ENCODE peak calls at places on chromosomes 2 and 18, in six cellular contexts. I, Y, M, U, R and K are unnamed samples. For H3K4me1 and H3K36me3, the result is how much of the 10 kb centered on the place peaks cover.

GRCh38 chr2:16019060-16019475 is 78.7 kb downstream of the MYCN start:
- DNase-seq in U (no peak), I (no peak), M (no peak), R (no peak), Y (no peak), K (no peak)

GRCh38 chr18:27181726-27182125 is 3.4 kb downstream of the CHST9 start:
- DNase-seq in M (no peak), Y (no peak), R (no peak), U (no peak), I (no peak), K (no peak)

GRCh38 chr2:222566229-222566628 is 89.7 kb downstream of the FARSB start:
- DNase-seq in U (no peak), I (no peak), R (no peak), Y (no peak), M (no peak), K (no peak)

GRCh38 chr2:20353597-20353996 is 3.0 kb upstream of the PUM2 start:
- DNase-seq in I (no peak), Y (no peak), U (no peak), R (no peak), M (peak), K (peak)

GRCh38 chr2:190080527-190081049 is 18.1 kb upstream of the MSTN start:
- DNase-seq in U (no peak), M (no peak), R (no peak), Y (no peak), I (no peak), K (no peak)

GRCh38 chr2:112065486-112065885 is 10.4 kb downstream of the TMEM87B start:
- DNase-seq in Y (no peak), U (no peak), R (no peak), I (no peak), M (peak), K (no peak)

GRCh38 chr18:48580782-48581181 is 42.0 kb downstream of the CTIF start:
- DNase-seq in Y (no peak), M (no peak), R (peak), U (no peak), I (no peak), K (peak)

GRCh38 chr2:3284657-3285630 is 92.7 kb downstream of the EIPR1 start:
- DNase-seq in R (no peak), I (no peak), M (no peak), Y (no peak), U (no peak), K (no peak)

GRCh38 chr2:28652217-28652616 is 99.4 kb upstream of the PPP1CB start:
- DNase-seq in M (peak), I (no peak), R (no peak), Y (no peak), U (peak), K (no peak)

GRCh38 chr2:3098231-3098630 is 279.4 kb downstream of the EIPR1 start:
- DNase-seq in Y (no peak), U (no peak), M (no peak), I (no peak), R (no peak), K (no peak)

GRCh38 chr2:132902626-132903025 is 232.6 kb upstream of the LYPD1 start:
- DNase-seq in I (no peak), R (no peak), U (no peak), M (no peak), Y (no peak), K (no peak)

GRCh38 chr2:78992807-78993517 is 32.5 kb upstream of the REG3G start:
- DNase-seq in Y (no peak), I (no peak), U (no peak), R (no peak), M (no peak), K (peak)

GRCh38 chr2:8984855-8985254 is 18.6 kb downstream of the MBOAT2 start:
- DNase-seq in R (no peak), Y (no peak), U (no peak), M (no peak), I (no peak), K (no peak)

GRCh38 chr2:50556934-50557575 is 474.9 kb downstream of the NRXN1 start:
- DNase-seq in Y (no peak), I (no peak), U (peak), M (no peak), R (no peak), K (no peak)

GRCh38 chr2:54409752-54410151 is 46.4 kb upstream of the SPTBN1 start:
- DNase-seq in Y (no peak), M (no peak), U (no peak), R (no peak), I (no peak), K (no peak)

GRCh38 chr2:1664076-1664605 is 80.2 kb downstream of the PXDN start:
- DNase-seq in M (no peak), U (no peak), R (no peak), Y (no peak), I (no peak), K (no peak)

GRCh38 chr18:65235966-65236634 is 514.7 kb upstream of the CDH7 start:
- DNase-seq in R (no peak), U (no peak), Y (no peak), M (no peak), I (no peak), K (peak)

GRCh38 chr18:3649559-3650426 is 199.8 kb downstream of the TGIF1 start:
- DNase-seq in R (peak), I (peak), Y (no peak), U (peak), M (peak), K (no peak)

GRCh38 chr2:178233428-178233827 is 39.1 kb downstream of the OSBPL6 start:
- DNase-seq in R (no peak), M (no peak), I (no peak), U (no peak), Y (no peak), K (no peak)

GRCh38 chr2:202542142-202542541 is 92.6 kb upstream of the FAM117B start:
- DNase-seq in R (no peak), Y (peak), I (no peak), U (no peak), M (no peak), K (peak)

GRCh38 chr2:217356795-217357194 is 496.9 kb upstream of the TNP1 start:
- DNase-seq in U (no peak), Y (peak), M (no peak), R (peak), I (peak), K (no peak)

GRCh38 chr2:232870002-232870765 is at the start of gene SNORC:
- DNase-seq in M (no peak), U (no peak), I (no peak), R (no peak), Y (no peak), K (no peak)

GRCh38 chr2:151063271-151063670 is 198.4 kb downstream of the RBM43 start:
- DNase-seq in I (no peak), R (no peak), Y (no peak), U (peak), M (no peak), K (peak)

GRCh38 chr18:45122510-45122909 is 441.8 kb downstream of the SETBP1 start:
- DNase-seq in R (no peak), U (peak), M (no peak), Y (no peak), I (no peak), K (no peak)

GRCh38 chr2:188291142-188291616 is 495 bp upstream of the GULP1 start:
- DNase-seq in U (peak), R (no peak), M (no peak), I (no peak), Y (no peak), K (peak)

GRCh38 chr2:239397856-239398470 is 2.9 kb downstream of the HDAC4 start:
- DNase-seq in I (no peak), R (no peak), M (no peak), U (no peak), Y (no peak), K (no peak)

GRCh38 chr2:136214284-136214683 is 96.3 kb upstream of the CXCR4 start:
- DNase-seq in R (no peak), M (peak), Y (no peak), U (no peak), I (no peak), K (peak)

GRCh38 chr2:230849633-230850357 is 14.9 kb upstream of the ITM2C start:
- DNase-seq in I (peak), U (no peak), Y (no peak), M (no peak), R (no peak), K (peak)

GRCh38 chr2:85804583-85804982 is 50.8 kb downstream of the ATOH8 start:
- DNase-seq in I (no peak), M (no peak), R (no peak), U (no peak), Y (no peak), K (no peak)

GRCh38 chr2:102839668-102840388 is 78.0 kb downstream of the TMEM182 start:
- DNase-seq in M (no peak), U (peak), Y (no peak), R (no peak), I (peak), K (peak)

GRCh38 chr2:230796280-230796862 is 68.4 kb upstream of the ITM2C start:
- DNase-seq in Y (no peak), I (no peak), M (peak), U (peak), R (no peak), K (no peak)

GRCh38 chr2:241177526-241177925 is 11.0 kb upstream of the ANO7 start:
- DNase-seq in U (no peak), R (no peak), Y (no peak), M (no peak), I (no peak), K (no peak)

GRCh38 chr2:219017166-219017931 is 24.0 kb downstream of the CFAP65 start:
- DNase-seq in M (no peak), I (no peak), R (no peak), Y (no peak), U (no peak), K (no peak)

GRCh38 chr2:234463626-234464290 is 33.1 kb downstream of the ARL4C start:
- DNase-seq in R (no peak), U (peak), Y (no peak), I (no peak), M (peak), K (peak)

GRCh38 chr2:12844511-12844910 is 127.8 kb downstream of the TRIB2 start:
- DNase-seq in Y (peak), I (no peak), U (no peak), R (no peak), M (peak), K (no peak)

GRCh38 chr18:69895081-69896047 is 52.3 kb downstream of the CD226 start:
- DNase-seq in M (no peak), Y (no peak), I (no peak), R (no peak), U (no peak), K (no peak)

GRCh38 chr2:189248116-189248515 is 68.6 kb upstream of the COL5A2 start:
- DNase-seq in M (no peak), I (no peak), U (peak), Y (no peak), R (no peak), K (no peak)

DNA sequence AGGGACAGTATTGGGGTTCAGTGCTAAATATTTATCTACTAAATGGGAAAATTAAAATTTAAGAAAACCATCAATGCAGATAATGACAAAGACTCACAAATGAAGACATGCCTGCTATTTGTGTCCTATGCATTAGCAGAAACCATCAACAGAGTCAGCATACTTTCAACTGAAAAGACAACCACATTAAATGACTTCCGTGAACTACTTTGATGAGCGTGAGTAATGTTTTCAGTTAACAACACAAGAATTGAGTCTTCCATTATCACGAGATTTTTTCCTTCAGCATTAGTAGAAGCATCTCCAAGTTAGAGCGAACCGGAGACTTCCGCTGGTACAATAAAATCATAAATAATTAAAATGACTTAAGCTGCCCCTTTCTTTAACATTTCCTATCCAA is 220.1 kb upstream of the SLC35G4 start:
- DNase-seq in Y (no peak), R (no peak), I (no peak), M (no peak), U (no peak), K (no peak)
- H3K4me3 ChIP-seq in Y (no peak), R (no peak), I (no peak), M (no peak), U (no peak), K (no peak)

DNA sequence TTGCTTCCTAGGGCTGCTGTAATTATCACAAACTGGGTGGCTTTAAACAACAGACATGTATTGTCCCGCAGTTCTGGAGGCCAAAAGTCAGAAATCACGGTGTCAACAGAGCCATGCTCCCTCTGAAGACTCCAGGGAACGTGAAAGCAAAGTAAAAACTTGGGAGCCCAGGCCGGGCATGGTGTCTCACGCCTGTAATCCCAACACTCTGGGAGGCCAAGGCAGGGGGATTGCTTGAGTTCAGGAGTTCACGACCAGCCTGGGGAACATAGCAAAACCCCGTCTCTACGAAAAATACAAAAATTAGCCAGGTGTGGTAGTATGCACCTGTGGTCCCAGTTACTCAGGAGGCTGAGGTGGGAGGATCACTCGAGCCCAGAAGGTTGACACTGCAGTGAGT is 63.5 kb downstream of the MCFD2 start:
- DNase-seq in R (no peak), Y (no peak), I (no peak), M (no peak), U (no peak), K (no peak)
- H3K4me1 ChIP-seq in R (under half), Y (half or more), I (under half), M (half or more), U (half or more), K (under half)

DNA sequence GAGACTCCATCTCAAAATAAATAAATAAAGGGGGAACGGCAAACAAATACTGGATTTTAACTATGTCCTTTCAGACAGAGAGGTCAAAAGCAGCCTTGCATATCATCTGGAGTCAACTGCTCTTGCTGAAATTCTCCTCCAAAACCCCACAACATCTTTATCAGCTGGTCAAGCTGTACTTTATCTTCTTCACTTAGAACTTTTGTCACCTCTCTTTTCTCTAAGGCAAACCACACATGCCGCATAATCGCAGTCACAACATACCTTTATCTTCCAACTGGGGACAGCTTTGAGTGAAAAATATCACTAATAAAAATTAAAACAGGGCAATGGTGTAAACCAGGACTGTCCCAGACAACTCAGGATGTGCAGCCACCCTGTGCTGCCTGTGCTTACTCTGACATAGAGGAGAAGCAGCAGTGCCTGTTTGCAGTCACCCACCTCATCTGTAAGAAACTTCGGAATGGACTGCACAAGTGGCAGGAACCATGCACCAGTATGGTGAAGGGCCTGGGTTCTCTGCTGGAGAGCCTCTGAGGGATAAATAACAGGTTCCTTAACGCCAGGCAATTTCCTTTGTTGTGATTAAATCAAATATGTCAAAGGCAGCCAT is 6.2 kb downstream of the MPPE1 start:
- DNase-seq in M (no peak), I (no peak), Y (no peak), U (no peak), R (no peak), K (no peak)
- H3K36me3 ChIP-seq in M (under half), I (half or more), Y (under half), U (under half), R (under half), K (under half)

GRCh38 chr18:61360440-61361383 is 27.5 kb downstream of the CDH20 start:
- DNase-seq in Y (no peak), U (no peak), I (no peak), R (no peak), M (no peak), K (no peak)
- H3K4me3 ChIP-seq in Y (no peak), U (no peak), I (no peak), R (no peak), M (no peak), K (no peak)

DNA sequence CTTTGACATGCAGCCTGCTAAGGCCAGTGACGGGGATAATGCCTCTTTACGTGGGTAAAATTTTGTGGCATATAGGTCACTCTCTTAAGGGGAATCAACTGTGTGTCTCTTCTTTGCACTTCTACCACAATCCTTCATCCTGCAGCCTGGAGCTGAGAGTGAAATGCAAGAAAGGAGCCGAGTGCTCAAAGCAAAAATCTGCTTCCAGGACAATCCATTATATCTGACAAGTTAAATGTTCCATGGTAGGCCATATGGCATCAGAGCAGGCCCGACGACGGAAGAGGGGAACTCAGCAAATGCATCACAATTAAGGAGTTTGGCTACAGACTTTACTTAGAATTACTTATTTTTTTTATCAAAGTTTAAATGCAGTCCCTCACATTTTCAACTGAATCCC is 171.2 kb downstream of the TCF4 start:
- DNase-seq in R (no peak), I (no peak), Y (no peak), M (no peak), U (peak), K (no peak)
- H3K4me1 ChIP-seq in R (half or more), I (under half), Y (under half), M (under half), U (under half), K (under half)

DNA sequence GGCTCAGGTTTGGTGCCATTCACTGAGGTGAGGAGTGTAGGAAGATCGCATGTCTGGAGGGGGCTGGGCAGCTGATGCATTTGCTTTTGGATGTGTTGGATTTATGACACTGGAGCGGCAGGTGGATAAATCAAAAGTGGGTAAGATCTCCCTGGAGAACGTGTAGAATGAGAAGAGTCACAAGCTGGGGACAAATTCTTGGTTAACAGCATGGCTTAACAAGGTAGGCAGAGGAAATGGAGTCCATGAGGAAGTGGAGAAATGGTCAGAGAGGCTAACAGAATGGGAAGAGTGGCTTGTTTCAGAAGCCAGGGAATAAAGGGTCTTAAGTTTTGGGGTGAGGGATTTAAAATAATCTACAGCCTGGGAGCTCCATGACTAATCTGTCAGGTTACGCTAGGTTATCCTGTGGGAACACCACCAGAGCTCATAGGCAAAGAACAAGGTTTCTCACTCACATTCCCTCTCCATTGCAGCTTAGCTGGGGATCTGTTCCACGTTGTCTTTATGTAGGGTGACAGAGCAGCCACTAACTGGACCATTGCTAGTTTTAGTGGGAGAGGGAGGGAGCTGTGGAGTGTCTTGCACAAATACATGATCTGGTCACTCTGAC is 12.8 kb downstream of the TSN start:
- DNase-seq in U (no peak), R (no peak), I (no peak), M (no peak), Y (no peak), K (no peak)
- H3K36me3 ChIP-seq in U (under half), R (under half), I (half or more), M (under half), Y (under half), K (under half)

GRCh38 chr18:424071-424868 is 76.2 kb downstream of the COLEC12 start:
- DNase-seq in M (no peak), Y (no peak), I (no peak), U (no peak), R (no peak), K (no peak)

GRCh38 chr18:422966-423365 is 77.5 kb downstream of the COLEC12 start:
- DNase-seq in R (no peak), Y (no peak), U (no peak), M (no peak), I (no peak), K (no peak)

GRCh38 chr18:420661-421060 is 79.8 kb downstream of the COLEC12 start:
- DNase-seq in M (no peak), U (no peak), R (no peak), Y (no peak), I (no peak), K (no peak)

GRCh38 chr18:419542-420175 is 80.8 kb downstream of the COLEC12 start:
- DNase-seq in Y (no peak), R (no peak), I (no peak), M (no peak), U (no peak), K (no peak)

DNA sequence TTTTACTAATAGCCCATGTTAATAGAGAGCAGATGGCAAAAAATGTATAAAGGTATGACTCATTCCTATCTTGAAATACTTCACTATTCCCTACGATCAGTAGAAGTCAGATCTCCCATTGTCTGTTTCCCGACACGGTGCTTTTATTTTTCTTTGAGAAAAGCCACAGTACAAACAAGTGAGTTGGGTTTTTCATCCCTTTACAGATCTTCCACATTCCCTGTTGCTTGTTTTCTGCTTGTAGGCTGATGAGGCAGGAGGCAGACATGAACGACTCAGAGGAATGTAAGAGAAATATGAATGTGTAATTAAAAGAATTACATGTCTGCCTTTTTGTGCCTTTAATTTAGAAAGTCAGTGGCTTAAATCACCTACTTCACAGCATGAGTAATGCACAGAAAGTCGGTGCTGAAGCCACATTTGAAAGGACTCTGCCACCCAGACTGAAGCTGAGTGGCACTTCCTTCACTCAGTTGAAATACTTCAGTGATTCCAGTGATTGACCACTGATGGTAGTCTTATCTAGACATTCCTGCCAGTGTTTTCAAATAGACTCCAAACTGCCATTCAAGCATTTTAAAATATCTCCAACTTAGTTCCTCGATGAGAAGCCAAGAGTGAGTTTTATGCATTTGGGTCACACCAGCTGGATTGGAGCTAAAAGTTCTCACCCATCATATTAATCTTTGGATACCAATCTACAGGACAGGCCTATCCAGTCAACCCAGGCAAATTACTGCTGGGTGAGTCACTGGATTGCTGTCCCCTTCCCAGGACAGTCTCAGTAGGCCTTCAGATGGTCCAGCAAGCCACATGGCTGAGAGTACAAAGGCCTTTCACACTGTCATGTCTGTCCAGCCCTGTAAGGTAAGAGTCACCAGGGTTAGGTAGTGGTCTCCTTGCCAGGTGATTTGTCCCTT is 79.0 kb downstream of the COLEC12 start:
- DNase-seq in R (no peak), Y (no peak), I (no peak), M (peak), U (peak), K (no peak)
- H3K4me3 ChIP-seq in R (no peak), Y (no peak), I (no peak), M (no peak), U (peak), K (no peak)